ENCODE peak calls at places on chromosomes 4 and X, in eight cellular contexts. X is AG20443; K is OCI-LY7; H is tibial nerve; Z is glutamatergic neuron; L is HFF-Myc; P is activated CD4-positive, alpha-beta T cell treated with anti-CD3 and anti-CD28 coated beads, Interleukin-2, amount 50 U/mL, for 24 hours; Q is HS-27A. V is an unnamed sample.

GRCh38 chrX:9677098-9677739 is 88.4 kb downstream of the GPR143 start:
- DNase-seq in X (no peak), K (no peak), H (no peak), Z (no peak), L (peak), P (no peak), Q (no peak), V (no peak)

GRCh38 chr4:129415001-129415400 is 319.0 kb downstream of the C4orf33 start:
- DNase-seq in X (no peak), K (no peak), H (no peak), Z (no peak), L (no peak), P (no peak), Q (no peak), V (no peak)

GRCh38 chrX:133638285-133638684 is 223.0 kb upstream of the GPC4 start:
- DNase-seq in X (no peak), K (no peak), H (no peak), Z (no peak), L (no peak), P (no peak), Q (no peak), V (no peak)

GRCh38 chrX:24643116-24643515 is 4.0 kb downstream of the PCYT1B start:
- DNase-seq in X (no peak), K (no peak), H (no peak), Z (no peak), L (no peak), P (no peak), Q (no peak), V (no peak)

GRCh38 chr4:144316869-144317268 is 176.4 kb upstream of the GYPA start:
- DNase-seq in X (no peak), K (no peak), H (no peak), Z (no peak), L (no peak), P (no peak), Q (no peak), V (no peak)

GRCh38 chr4:159283697-159284492 is 181.0 kb downstream of the RAPGEF2 start:
- DNase-seq in X (peak), K (no peak), H (no peak), Z (no peak), L (peak), P (no peak), Q (peak), V (no peak)

GRCh38 chrX:9133426-9133825 is 99.5 kb upstream of the FAM9B start:
- DNase-seq in X (peak), K (no peak), H (no peak), Z (no peak), L (no peak), P (no peak), Q (no peak), V (no peak)

GRCh38 chr4:3384391-3384770 is 57.4 kb upstream of the HGFAC start:
- DNase-seq in X (no peak), K (no peak), H (no peak), Z (no peak), L (no peak), P (no peak), Q (no peak), V (no peak)

GRCh38 chrX:9352683-9353430 is 112.0 kb upstream of the TBL1X start:
- DNase-seq in X (peak), K (peak), H (peak), Z (no peak), L (no peak), P (no peak), Q (no peak), V (peak)

GRCh38 chrX:65586491-65586890 is 51.9 kb upstream of the LAS1L start:
- DNase-seq in X (peak), K (no peak), H (no peak), Z (no peak), L (no peak), P (no peak), Q (no peak), V (no peak)

V was measured in KBM-7.